ENCODE peak calls at places on chromosome 19, in seven cellular contexts. K is Calu3, H is foreskin fibroblast, R is AG10803, E is fibroblast of lung, S is GM12864, G is mesothelial cell of epicardium. L is an unnamed sample.

GRCh38 chr19:40257096-40257517 is 28.0 kb downstream of the AKT2 start:
- DNase-seq in K (peak), H (no peak), R (no peak), E (no peak), S (no peak), G (no peak), L (no peak)

GRCh38 chr19:20422616-20423205 is 142.9 kb downstream of the ZNF737 start:
- DNase-seq in K (no peak), H (no peak), R (peak), E (no peak), S (no peak), G (peak), L (no peak)

GRCh38 chr19:14073925-14074838 is 1.6 kb downstream of the MISP3 start:
- DNase-seq in K (peak), H (peak), R (no peak), E (no peak), S (no peak), G (no peak), L (no peak)

GRCh38 chr19:53868892-53869804 is 1.5 kb downstream of the MYADM start:
- DNase-seq in K (peak), H (peak), R (peak), E (peak), S (no peak), G (peak), L (no peak)

GRCh38 chr19:13172335-13173128 is 22.3 kb downstream of the IER2 start:
- DNase-seq in K (peak), H (peak), R (peak), E (peak), S (no peak), G (peak), L (no peak)

GRCh38 chr19:54418030-54418929 is 3.0 kb downstream of the TTYH1 start:
- DNase-seq in K (no peak), H (peak), R (peak), E (no peak), S (no peak), G (no peak), L (no peak)

GRCh38 chr19:35478794-35479193 is 11.5 kb downstream of the KRTDAP start:
- DNase-seq in K (no peak), H (no peak), R (no peak), E (no peak), S (no peak), G (no peak), L (no peak)

GRCh38 chr19:5908773-5909442 is 4.2 kb downstream of the VMAC start:
- DNase-seq in K (no peak), H (no peak), R (no peak), E (no peak), S (no peak), G (no peak), L (no peak)

GRCh38 chr19:9991425-9992191 is 18.7 kb downstream of the COL5A3 start:
- DNase-seq in K (no peak), H (no peak), R (no peak), E (no peak), S (no peak), G (no peak), L (no peak)

GRCh38 chr19:517721-518136 is 10.4 kb downstream of the TPGS1 start:
- DNase-seq in K (no peak), H (no peak), R (no peak), E (no peak), S (no peak), G (no peak), L (no peak)

GRCh38 chr19:14477417-14478112 is 2.4 kb upstream of the PTGER1 start:
- DNase-seq in K (no peak), H (no peak), R (no peak), E (peak), S (no peak), G (peak), L (no peak)

GRCh38 chr19:13588953-13589833 is 82.9 kb upstream of the CACNA1A start:
- DNase-seq in K (peak), H (peak), R (peak), E (peak), S (no peak), G (peak), L (peak)

GRCh38 chr19:18967358-18968146 is 26.5 kb upstream of the HOMER3 start:
- DNase-seq in K (no peak), H (peak), R (peak), E (peak), S (no peak), G (no peak), L (no peak)

GRCh38 chr19:21694171-21694906 is 73.0 kb downstream of the ZNF100 start:
- DNase-seq in K (no peak), H (no peak), R (no peak), E (no peak), S (no peak), G (no peak), L (no peak)

DNA sequence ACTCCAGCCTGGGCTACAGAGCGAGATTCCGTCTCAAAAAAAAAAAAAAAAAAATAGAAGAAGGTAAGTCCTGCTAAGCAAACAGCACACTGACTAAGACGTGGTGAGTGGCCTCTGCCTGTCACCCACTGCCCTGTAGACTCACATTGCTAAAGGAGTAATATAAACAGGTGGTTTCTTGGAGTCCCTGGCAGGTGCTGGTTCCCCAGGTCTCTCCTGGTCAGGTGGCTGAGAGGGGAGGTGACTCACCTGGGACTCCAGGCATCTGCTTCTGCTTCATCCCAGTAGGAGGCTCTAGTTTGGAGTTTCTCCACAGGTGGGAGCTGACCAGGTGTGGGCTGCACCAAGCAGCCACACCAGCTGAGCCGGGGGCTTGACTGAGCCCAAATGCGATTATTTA is at the start of gene OR10H1:
- DNase-seq in K (peak), H (no peak), R (no peak), E (no peak), S (no peak), G (no peak), L (no peak)
- TF ChIP-seq CTCF in K (no peak), H (no peak), R (no peak), E (no peak), S (no peak), G (no peak), L (no peak)

GRCh38 chr19:4640247-4641000 is 1.1 kb downstream of the TNFAIP8L1 start:
- DNase-seq in K (no peak), H (no peak), R (no peak), E (no peak), S (no peak), G (no peak), L (no peak)
- TF ChIP-seq CTCF in K (no peak), H (no peak), R (no peak), E (no peak), S (no peak), G (no peak), L (no peak)

GRCh38 chr19:47619763-47620162 is 10.8 kb downstream of the BICRA start:
- DNase-seq in K (no peak), H (no peak), R (no peak), E (no peak), S (no peak), G (no peak), L (no peak)
- TF ChIP-seq CTCF in K (no peak), H (no peak), R (no peak), E (no peak), S (no peak), G (no peak), L (no peak)

GRCh38 chr19:2666344-2666994 is 36.0 kb downstream of the GNG7 start:
- DNase-seq in K (no peak), H (no peak), R (no peak), E (no peak), S (no peak), G (no peak), L (no peak)

GRCh38 chr19:2659856-2660432 is 42.5 kb downstream of the GNG7 start:
- DNase-seq in K (no peak), H (no peak), R (no peak), E (no peak), S (no peak), G (no peak), L (no peak)

GRCh38 chr19:2661615-2662014 is 40.9 kb downstream of the GNG7 start:
- DNase-seq in K (no peak), H (no peak), R (no peak), E (no peak), S (no peak), G (no peak), L (no peak)

GRCh38 chr19:2665103-2665502 is 37.4 kb downstream of the GNG7 start:
- DNase-seq in K (no peak), H (no peak), R (no peak), E (no peak), S (no peak), G (no peak), L (no peak)

GRCh38 chr19:2663920-2664571 is 38.4 kb downstream of the GNG7 start:
- DNase-seq in K (no peak), H (no peak), R (no peak), E (no peak), S (peak), G (no peak), L (no peak)
- TF ChIP-seq CTCF in K (peak), H (peak), R (no peak), E (no peak), S (peak), G (no peak), L (no peak)

DNA sequence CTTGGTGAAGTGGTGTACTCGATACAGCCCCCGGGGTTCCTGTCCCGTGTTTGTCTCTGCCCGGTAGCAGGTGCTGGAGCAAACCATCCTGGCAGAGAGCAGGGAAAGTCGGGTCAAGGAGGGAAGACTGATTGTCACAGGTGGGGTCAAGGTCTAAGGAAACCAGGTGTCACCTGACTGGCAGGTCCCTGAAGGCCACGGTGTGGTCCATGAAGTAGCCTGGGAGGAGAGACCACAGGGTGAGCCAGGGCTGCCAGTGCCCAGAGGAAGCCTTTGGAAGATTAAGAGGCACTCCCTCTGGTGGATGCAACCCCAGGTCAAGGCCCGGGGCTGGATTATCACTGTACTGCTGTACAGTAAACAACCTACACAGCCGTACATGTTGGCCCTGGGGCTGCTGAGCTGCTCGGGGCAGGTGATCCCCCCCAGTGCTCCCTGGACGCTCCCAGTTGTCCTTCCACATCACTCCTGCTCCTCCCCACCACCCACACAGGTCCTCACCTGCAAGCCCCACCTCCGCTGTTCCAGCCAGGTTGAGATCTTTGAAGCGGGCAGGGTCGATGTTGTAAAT is 6.0 kb upstream of the CCER2 start:
- DNase-seq in K (peak), H (no peak), R (no peak), E (no peak), S (no peak), G (no peak), L (no peak)
- TF ChIP-seq CTCF in K (no peak), H (no peak), R (no peak), E (no peak), S (no peak), G (no peak), L (no peak)

GRCh38 chr19:44905437-44906160 is at the start of gene APOE:
- DNase-seq in K (no peak), H (no peak), R (no peak), E (peak), S (no peak), G (peak), L (no peak)

GRCh38 chr19:44909775-44910174 is 4.2 kb downstream of the APOE start:
- DNase-seq in K (no peak), H (no peak), R (no peak), E (no peak), S (no peak), G (no peak), L (no peak)

GRCh38 chr19:44907613-44908012 is 2.0 kb downstream of the APOE start:
- DNase-seq in K (no peak), H (no peak), R (no peak), E (no peak), S (no peak), G (no peak), L (no peak)

GRCh38 chr19:44908074-44908835 is 2.7 kb downstream of the APOE start:
- DNase-seq in K (no peak), H (no peak), R (no peak), E (no peak), S (no peak), G (no peak), L (no peak)

DNA sequence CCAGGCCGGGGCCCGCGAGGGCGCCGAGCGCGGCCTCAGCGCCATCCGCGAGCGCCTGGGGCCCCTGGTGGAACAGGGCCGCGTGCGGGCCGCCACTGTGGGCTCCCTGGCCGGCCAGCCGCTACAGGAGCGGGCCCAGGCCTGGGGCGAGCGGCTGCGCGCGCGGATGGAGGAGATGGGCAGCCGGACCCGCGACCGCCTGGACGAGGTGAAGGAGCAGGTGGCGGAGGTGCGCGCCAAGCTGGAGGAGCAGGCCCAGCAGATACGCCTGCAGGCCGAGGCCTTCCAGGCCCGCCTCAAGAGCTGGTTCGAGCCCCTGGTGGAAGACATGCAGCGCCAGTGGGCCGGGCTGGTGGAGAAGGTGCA is 3.2 kb downstream of the APOE start:
- DNase-seq in K (no peak), H (no peak), R (no peak), E (no peak), S (no peak), G (no peak), L (no peak)
- TF ChIP-seq CTCF in K (no peak), H (no peak), R (no peak), E (no peak), S (no peak), G (no peak), L (no peak)

GRCh38 chr19:50882188-50882587 is 8.9 kb downstream of the KLK2 start:
- DNase-seq in K (no peak), H (no peak), R (no peak), E (no peak), S (no peak), G (no peak), L (no peak)
- TF ChIP-seq CTCF in K (no peak), H (no peak), R (no peak), E (no peak), S (no peak), G (no peak), L (peak)

GRCh38 chr19:32859591-32859990 is 10.0 kb downstream of the SLC7A9 start:
- DNase-seq in K (no peak), H (no peak), R (no peak), E (no peak), S (no peak), G (no peak), L (no peak)
- TF ChIP-seq CTCF in K (no peak), H (no peak), R (no peak), E (no peak), S (no peak), G (no peak), L (no peak)

L was measured in Panc1.